ENCODE peak calls at places on chromosomes 2 and 18, in five cellular contexts. S is hepatocyte, N is breast epithelium, R is ovary, X is DND-41. D is an unnamed sample.

GRCh38 chr18:28581503-28582169 is 404.7 kb upstream of the CDH2 start:
- DNase-seq in S (no peak), N (no peak), R (no peak), X (no peak), D (no peak)

GRCh38 chr2:129499747-129500146 is 479.7 kb upstream of the RAB6C start:
- DNase-seq in S (no peak), N (no peak), R (no peak), X (no peak), D (peak)

GRCh38 chr2:26461601-26462023 is 16.3 kb downstream of the OTOF start:
- DNase-seq in S (no peak), N (no peak), R (peak), X (no peak), D (no peak)

GRCh38 chr2:21930224-21930623 is 806.5 kb downstream of the TDRD15 start:
- DNase-seq in S (no peak), N (no peak), R (no peak), X (no peak), D (no peak)

GRCh38 chr2:27214936-27215335 is 2.2 kb upstream of the CAD start:
- DNase-seq in S (no peak), N (no peak), R (no peak), X (no peak), D (no peak)

GRCh38 chr2:237909801-237910475 is 50.5 kb downstream of the RAMP1 start:
- DNase-seq in S (no peak), N (no peak), R (no peak), X (no peak), D (no peak)

GRCh38 chr2:69185807-69186206 is 172.8 kb downstream of the ANTXR1 start:
- DNase-seq in S (no peak), N (no peak), R (no peak), X (no peak), D (peak)

GRCh38 chr2:175180701-175181103 is 808 bp downstream of the ATP5MC3 start:
- DNase-seq in S (peak), N (peak), R (peak), X (peak), D (no peak)

GRCh38 chr18:9135081-9135911 is 1.3 kb upstream of the ANKRD12 start:
- DNase-seq in S (no peak), N (no peak), R (no peak), X (no peak), D (no peak)

GRCh38 chr2:85838641-85839040 is 50.1 kb downstream of the ST3GAL5 start:
- DNase-seq in S (no peak), N (no peak), R (no peak), X (no peak), D (no peak)

GRCh38 chr18:42922363-42922762 is 193.1 kb downstream of the RIT2 start:
- DNase-seq in S (no peak), N (no peak), R (no peak), X (no peak), D (peak)

GRCh38 chr2:73700661-73701447 is 36.3 kb downstream of the TPRKB start:
- DNase-seq in S (no peak), N (no peak), R (no peak), X (no peak), D (no peak)

DNA sequence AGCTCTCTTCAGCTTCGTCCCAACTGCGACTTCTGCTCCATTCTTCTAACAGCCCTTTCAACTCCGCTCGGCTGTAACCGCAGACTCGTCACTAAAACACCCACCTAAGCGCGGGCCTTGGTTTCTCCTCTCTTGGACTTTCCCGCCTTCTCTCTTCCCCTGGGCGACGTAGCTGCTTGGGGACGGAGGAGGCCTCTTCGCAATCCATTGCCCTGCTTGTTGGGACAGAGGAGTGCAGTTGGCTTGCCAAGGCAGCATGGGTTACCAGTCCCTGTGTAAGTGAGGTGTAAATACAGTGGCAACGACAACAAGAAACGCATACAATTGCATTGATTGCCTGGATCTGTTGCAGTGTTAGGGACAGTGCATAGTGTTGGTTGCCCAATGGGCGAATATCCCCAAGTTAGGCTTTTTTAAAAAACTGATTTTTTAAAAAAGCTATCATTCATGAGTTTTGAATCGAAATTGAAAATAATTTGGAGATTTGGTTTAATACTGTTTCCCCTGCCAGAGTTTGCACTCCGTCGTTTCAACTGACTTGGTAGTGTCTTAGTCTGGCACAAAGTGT is 484 bp upstream of the DARS1 start:
- DNase-seq in S (no peak), N (no peak), R (no peak), X (peak), D (no peak)
- H3K27ac ChIP-seq in S (peak), N (peak), R (peak), X (peak), D (peak)

DNA sequence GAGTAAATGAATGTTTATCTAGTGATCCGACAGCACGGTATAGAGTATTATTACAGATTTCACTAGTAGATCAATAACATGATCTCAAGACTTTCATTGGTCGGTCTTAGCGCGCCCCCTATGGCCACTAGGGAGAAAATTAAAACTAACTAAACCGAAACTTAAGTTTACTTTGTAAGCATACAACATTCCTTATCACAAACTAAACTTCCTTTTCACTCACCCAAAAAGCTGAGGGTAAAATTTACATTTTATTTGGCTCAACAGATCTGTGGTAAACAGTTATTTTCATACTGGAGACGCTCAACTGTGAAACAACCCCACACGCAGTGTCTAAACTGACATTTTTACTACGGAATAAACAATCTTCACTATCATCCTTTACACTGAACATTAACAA is 215.6 kb upstream of the MAP2 start:
- DNase-seq in S (peak), N (no peak), R (no peak), X (no peak), D (no peak)
- H3K4me3 ChIP-seq in S (no peak), N (no peak), R (no peak), X (no peak), D (no peak)

GRCh38 chr2:241692448-241692847 is 5.8 kb upstream of the DTYMK start:
- DNase-seq in S (peak), N (no peak), R (no peak), X (no peak), D (peak)

GRCh38 chr2:241686322-241686648 is 330 bp downstream of the DTYMK start:
- DNase-seq in S (no peak), N (no peak), R (no peak), X (no peak), D (no peak)

GRCh38 chr2:241690202-241690717 is 3.6 kb upstream of the DTYMK start:
- DNase-seq in S (no peak), N (no peak), R (no peak), X (no peak), D (no peak)

GRCh38 chr2:241689306-241689705 is 2.7 kb upstream of the DTYMK start:
- DNase-seq in S (no peak), N (no peak), R (no peak), X (no peak), D (no peak)

DNA sequence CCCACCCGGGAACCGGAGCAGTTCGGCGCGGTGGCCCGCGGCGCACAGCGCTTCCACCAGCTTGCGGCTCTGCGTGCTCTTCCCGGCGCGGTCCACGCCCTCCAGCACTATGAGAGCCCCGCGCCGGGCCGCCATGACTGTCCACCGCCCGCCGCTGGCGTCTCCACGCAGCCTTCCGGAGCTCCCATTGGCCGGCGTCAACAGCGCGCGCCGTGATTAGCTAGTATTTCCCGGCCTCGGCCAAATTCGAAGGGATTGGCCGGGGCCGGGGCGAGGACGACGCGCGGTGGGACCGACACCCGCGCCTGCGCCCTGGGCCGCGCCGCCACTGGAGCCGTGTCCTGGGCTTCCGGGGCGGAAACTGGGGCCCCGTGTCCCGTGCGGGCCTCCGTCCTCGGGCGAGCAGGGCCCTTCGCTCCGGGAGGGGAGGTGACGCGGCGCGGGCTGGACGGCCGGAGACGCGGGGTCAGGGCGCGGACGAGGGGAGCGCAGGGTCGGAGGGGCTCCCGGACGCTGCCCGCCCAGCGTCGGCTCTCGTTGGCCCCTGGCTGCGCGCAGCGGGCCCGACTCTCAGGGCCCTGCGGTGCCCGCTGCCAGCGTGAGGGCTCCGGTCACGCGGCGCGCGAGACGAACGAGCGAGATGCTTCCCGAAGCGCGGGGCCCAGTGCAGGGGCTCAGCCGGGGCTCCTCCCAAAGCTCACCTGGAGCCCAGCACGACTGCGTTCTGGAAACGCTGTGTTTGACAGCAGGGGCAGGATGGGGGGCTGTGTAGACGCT is at the start of gene DTYMK:
- DNase-seq in S (peak), N (peak), R (peak), X (peak), D (peak)
- TF ChIP-seq CTCF in S (no peak), N (peak), R (no peak), X (no peak), D (no peak)

GRCh38 chr2:224122542-224122941 is 83.5 kb upstream of the SERPINE2 start:
- DNase-seq in S (no peak), N (no peak), R (no peak), X (no peak), D (no peak)
- H3K27ac ChIP-seq in S (no peak), N (no peak), R (no peak), X (no peak), D (no peak)

DNA sequence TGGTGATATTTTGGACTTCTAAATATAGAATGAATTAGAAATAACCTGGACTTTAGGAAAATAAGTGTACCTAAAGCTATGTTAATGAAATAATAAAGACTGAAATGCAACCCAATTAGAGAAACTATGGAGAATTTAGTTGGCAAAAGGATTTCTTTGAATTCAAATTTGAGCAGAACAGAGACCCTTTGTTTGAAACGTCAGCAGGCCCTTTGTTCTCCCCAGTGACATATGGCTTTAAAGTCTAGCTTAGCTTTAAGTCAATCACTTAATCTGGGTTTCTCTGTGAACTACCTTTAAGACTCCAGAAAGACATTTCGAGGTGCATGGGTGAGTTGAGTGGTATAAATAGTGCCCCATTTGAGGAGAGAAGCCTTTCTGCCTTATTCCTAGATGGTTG is 130.5 kb upstream of the CREB1 start:
- DNase-seq in S (no peak), N (no peak), R (no peak), X (no peak), D (no peak)
- H3K4me3 ChIP-seq in S (no peak), N (no peak), R (no peak), X (no peak), D (no peak)

D was measured in brain microvascular endothelial cell.